ENCODE peak calls at places on chromosomes 6 and 20, in nine cellular contexts. C is sigmoid colon; J is transverse colon; B is uterus; R is GM12878; H is left lung; G is suprapubic skin; K is heart left ventricle; F is CD8-positive, alpha-beta T cell. Q is an unnamed sample.

GRCh38 chr6:106182455-106182854 is 96.3 kb downstream of the PRDM1 start:
- DNase-seq in K (no peak), J (no peak), C (no peak), B (no peak), F (no peak), H (no peak), G (no peak), R (peak), Q (no peak)

GRCh38 chr6:42507901-42508300 is 55.9 kb upstream of the UBR2 start:
- DNase-seq in J (no peak), H (no peak), K (no peak), G (no peak), C (no peak), F (no peak), R (no peak), B (no peak), Q (no peak)

GRCh38 chr20:50670126-50670862 is 21.0 kb downstream of the RIPOR3 start:
- DNase-seq in R (no peak), H (no peak), G (no peak), C (no peak), F (no peak), K (no peak), J (no peak), B (no peak), Q (no peak)

GRCh38 chr6:9523462-9523861 is 891.4 kb downstream of the TFAP2A start:
- DNase-seq in J (no peak), C (no peak), F (no peak), H (no peak), G (no peak), B (no peak), R (no peak), K (no peak), Q (no peak)

GRCh38 chr20:18272451-18272850 is 15.9 kb upstream of the ZNF133 start:
- DNase-seq in F (no peak), H (no peak), R (no peak), C (no peak), B (no peak), J (no peak), G (no peak), K (peak), Q (no peak)

GRCh38 chr6:21931641-21932335 is 338.2 kb downstream of the SOX4 start:
- DNase-seq in C (no peak), H (no peak), G (no peak), R (no peak), J (no peak), K (no peak), B (no peak), F (no peak), Q (no peak)

GRCh38 chr20:50389437-50389807 is 120.8 kb upstream of the PTPN1 start:
- DNase-seq in F (no peak), J (peak), B (no peak), G (no peak), H (no peak), R (no peak), C (no peak), K (peak), Q (no peak)

GRCh38 chr6:32668226-32668747 is 1.8 kb upstream of the HLA-DQB1 start:
- DNase-seq in C (no peak), F (peak), H (no peak), B (no peak), R (peak), K (peak), G (no peak), J (peak), Q (no peak)

GRCh38 chr6:169975286-169975685 is 223.9 kb downstream of the ERMARD start:
- DNase-seq in C (no peak), F (no peak), J (peak), G (peak), H (peak), B (no peak), K (no peak), R (no peak), Q (no peak)

GRCh38 chr20:43043887-43044286 is 145.8 kb downstream of the PTPRT start:
- DNase-seq in F (no peak), K (no peak), H (no peak), C (no peak), B (no peak), G (no peak), J (no peak), R (no peak), Q (no peak)

GRCh38 chr20:63917811-63918210 is 22.9 kb downstream of the DNAJC5 start:
- DNase-seq in G (no peak), F (no peak), H (peak), K (no peak), C (no peak), J (no peak), R (no peak), B (no peak), Q (no peak)

GRCh38 chr20:53950031-53950430 is 120.4 kb downstream of the BCAS1 start:
- DNase-seq in G (no peak), F (no peak), J (no peak), H (no peak), B (no peak), R (no peak), C (no peak), K (no peak), Q (no peak)

GRCh38 chr6:15504040-15504491 is 158.8 kb downstream of the DTNBP1 start:
- DNase-seq in H (no peak), F (no peak), K (peak), G (peak), R (no peak), C (peak), B (peak), J (peak), Q (no peak)

GRCh38 chr20:4949833-4950178 is 51.5 kb downstream of the SLC23A2 start:
- DNase-seq in R (no peak), B (no peak), K (no peak), H (no peak), F (no peak), J (no peak), C (no peak), G (no peak), Q (no peak)

GRCh38 chr20:5400164-5400762 is 83.5 kb upstream of the PROKR2 start:
- DNase-seq in H (no peak), B (no peak), C (no peak), F (no peak), G (no peak), J (no peak), R (no peak), K (no peak), Q (no peak)

GRCh38 chr6:99521557-99522286 is 6.5 kb upstream of the USP45 start:
- DNase-seq in B (peak), R (no peak), J (peak), F (no peak), C (peak), H (no peak), K (no peak), G (no peak), Q (no peak)

GRCh38 chr6:11123978-11124377 is 12.5 kb upstream of the ERVFRD-1 start:
- DNase-seq in C (no peak), R (no peak), K (no peak), B (no peak), F (no peak), H (no peak), J (no peak), G (no peak), Q (no peak)
- TF ChIP-seq CTCF in C (no peak), R (no peak), K (no peak), B (no peak), F (no peak), H (no peak), J (no peak), G (no peak), Q (peak)

GRCh38 chr6:89411019-89411268 is 1.1 kb downstream of the RRAGD start:
- DNase-seq in C (peak), B (no peak), K (peak), H (no peak), R (no peak), J (no peak), G (no peak), F (no peak), Q (no peak)

GRCh38 chr6:89411269-89412070 is 603 bp downstream of the RRAGD start:
- DNase-seq in H (peak), G (peak), F (peak), R (no peak), C (peak), B (peak), J (peak), K (peak), Q (no peak)

GRCh38 chr6:89414215-89414614 is 2.1 kb upstream of the RRAGD start:
- DNase-seq in G (no peak), J (no peak), F (no peak), K (no peak), C (no peak), R (no peak), H (no peak), B (no peak), Q (no peak)

GRCh38 chr6:89412071-89413005 is at the start of gene RRAGD:
- DNase-seq in B (peak), R (no peak), H (peak), K (peak), G (peak), C (peak), F (peak), J (peak), Q (peak)

DNA sequence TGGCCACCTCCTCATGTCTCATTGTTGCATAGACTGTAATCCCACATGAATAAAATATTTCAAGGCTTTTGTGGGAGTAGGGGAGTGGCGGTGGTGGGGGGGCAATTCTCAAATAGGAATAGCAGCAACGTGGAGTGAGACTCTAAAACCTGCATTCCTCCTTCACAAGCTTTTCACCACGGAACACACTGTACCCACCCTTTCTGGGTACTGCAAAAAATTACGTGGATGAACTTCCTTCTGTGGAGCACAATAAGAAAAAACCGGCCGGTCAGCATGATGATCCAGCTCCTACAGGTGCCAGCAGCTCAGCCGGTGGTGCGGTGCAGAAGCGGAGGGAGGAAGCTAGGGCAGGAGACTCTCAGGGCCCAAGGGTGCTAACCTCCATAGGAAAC is 930 bp upstream of the RRAGD start:
- DNase-seq in G (no peak), B (no peak), K (no peak), H (no peak), R (no peak), J (peak), F (no peak), C (no peak), Q (no peak)
- H3K4me3 ChIP-seq in G (peak), B (peak), K (peak), H (no peak), R (peak), J (peak), F (peak), C (peak), Q (peak)

GRCh38 chr20:2751347-2751867 is 49.0 kb downstream of the CPXM1 start:
- DNase-seq in C (peak), H (no peak), R (no peak), G (peak), B (no peak), J (no peak), F (no peak), K (no peak), Q (no peak)
- H3K27ac ChIP-seq in C (peak), H (no peak), R (no peak), G (peak), B (peak), J (peak), F (no peak), K (no peak), Q (no peak)

DNA sequence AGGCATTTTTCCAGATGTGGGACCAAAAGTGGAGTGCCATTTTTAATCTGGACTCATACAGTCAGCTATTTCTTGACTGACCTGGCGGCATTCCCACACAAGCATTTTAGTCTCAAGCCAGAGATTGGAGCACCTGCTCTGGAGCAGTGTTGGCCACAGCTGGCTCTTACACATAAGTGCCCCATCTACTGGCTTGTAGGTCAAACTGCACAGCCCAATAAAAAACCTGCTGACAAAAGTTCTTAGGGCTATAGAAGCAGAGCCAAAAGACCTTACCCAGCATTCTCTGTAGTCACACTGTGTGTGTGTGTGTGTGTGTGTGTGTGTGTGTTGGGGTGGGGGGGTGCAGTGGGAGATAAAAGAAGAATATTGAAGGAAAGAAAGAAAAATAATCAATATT is 38.6 kb upstream of the SENP6 start:
- DNase-seq in R (no peak), K (no peak), J (no peak), H (no peak), F (no peak), B (no peak), C (no peak), G (no peak), Q (no peak)
- TF ChIP-seq CTCF in R (peak), K (no peak), J (peak), H (peak), F (no peak), B (no peak), C (no peak), G (no peak), Q (no peak)

GRCh38 chr6:40293109-40293823 is 293.9 kb downstream of the LRFN2 start:
- DNase-seq in F (no peak), H (no peak), G (no peak), K (no peak), R (no peak), B (no peak), C (no peak), J (no peak), Q (no peak)
- H3K4me3 ChIP-seq in F (no peak), H (no peak), G (no peak), K (no peak), R (no peak), B (no peak), C (no peak), J (no peak), Q (no peak)

GRCh38 chr6:45566882-45567281 is 189.1 kb upstream of the SUPT3H start:
- DNase-seq in B (no peak), H (no peak), G (no peak), F (no peak), R (no peak), K (no peak), C (no peak), J (no peak), Q (no peak)
- H3K27ac ChIP-seq in B (no peak), H (no peak), G (no peak), F (no peak), R (no peak), K (no peak), C (no peak), J (no peak), Q (no peak)

GRCh38 chr6:150072201-150072600 is 3.3 kb upstream of the ULBP3 start:
- DNase-seq in B (no peak), F (peak), G (no peak), R (no peak), K (peak), J (peak), C (no peak), H (peak), Q (peak)

GRCh38 chr6:150070236-150070860 is 1.4 kb upstream of the ULBP3 start:
- DNase-seq in G (no peak), C (no peak), R (no peak), K (no peak), H (no peak), B (no peak), F (no peak), J (no peak), Q (no peak)

GRCh38 chr6:150068173-150068785 is 642 bp downstream of the ULBP3 start:
- DNase-seq in F (no peak), G (no peak), C (no peak), R (no peak), H (no peak), K (no peak), B (no peak), J (no peak), Q (no peak)

GRCh38 chr6:150069707-150070106 is 786 bp upstream of the ULBP3 start:
- DNase-seq in G (no peak), R (no peak), B (no peak), C (no peak), H (no peak), J (peak), K (no peak), F (no peak), Q (no peak)

GRCh38 chr6:150068786-150069648 is at the start of gene ULBP3:
- DNase-seq in J (peak), G (peak), C (peak), R (no peak), F (peak), K (peak), H (peak), B (peak), Q (peak)
- TF ChIP-seq CTCF in J (peak), G (peak), C (peak), R (peak), F (no peak), K (peak), H (peak), B (peak), Q (peak)

DNA sequence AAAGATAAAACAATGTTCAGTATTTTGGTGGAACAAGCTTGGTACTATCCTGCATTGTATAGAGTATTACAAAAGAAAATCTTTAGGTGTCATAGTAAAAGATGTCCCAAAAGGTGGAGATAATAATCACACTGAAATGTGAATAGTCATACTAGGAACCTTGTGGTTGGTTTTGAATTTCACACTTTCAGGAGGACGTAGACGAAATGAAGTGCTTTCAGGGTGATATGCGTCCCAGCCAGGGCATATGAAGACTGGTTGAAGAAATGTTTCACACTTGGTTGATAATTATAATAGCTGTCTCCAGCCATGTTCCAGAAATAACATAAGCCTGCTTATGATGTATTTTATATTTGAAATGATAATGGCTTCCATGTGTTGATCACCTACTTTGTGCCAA is 60.4 kb downstream of the SCAND1 start:
- DNase-seq in C (no peak), K (no peak), R (peak), F (no peak), G (no peak), J (no peak), H (no peak), B (no peak), Q (no peak)
- H3K4me3 ChIP-seq in C (no peak), K (no peak), R (no peak), F (no peak), G (no peak), J (no peak), H (no peak), B (no peak), Q (no peak)